ENCODE peak calls at places on chromosomes 2 and 18, in six cellular contexts. H is ELR; O is stimulated activated CD4-positive, alpha-beta T cell treated with anti-CD3 and anti-CD28 coated beads, TNF-alpha, amount 100 ng/mL, for 4 hours; I is SK-N-SH; K is fibroblast of lung; L is non-pigmented ciliary epithelial cell. X is an unnamed sample.

GRCh38 chr2:205929445-205930027 is 156.4 kb downstream of the INO80D start:
- DNase-seq in H (no peak), O (no peak), I (no peak), K (no peak), L (no peak), X (no peak)

GRCh38 chr18:79926715-79927596 is 24.5 kb downstream of the SLC66A2 start:
- DNase-seq in H (no peak), O (no peak), I (no peak), K (no peak), L (no peak), X (no peak)

GRCh38 chr2:163157411-163157810 is 318.8 kb upstream of the KCNH7 start:
- DNase-seq in H (peak), O (no peak), I (no peak), K (peak), L (peak), X (peak)

GRCh38 chr2:224904390-224904789 is 137.9 kb downstream of the DOCK10 start:
- DNase-seq in H (peak), O (no peak), I (no peak), K (peak), L (no peak), X (no peak)

GRCh38 chr2:176471949-176472348 is 202.7 kb downstream of the MTX2 start:
- DNase-seq in H (no peak), O (no peak), I (no peak), K (no peak), L (no peak), X (no peak)

GRCh38 chr2:226427538-226428307 is 371.9 kb downstream of the IRS1 start:
- DNase-seq in H (peak), O (no peak), I (peak), K (peak), L (peak), X (peak)

GRCh38 chr2:61647044-61647443 is 108.9 kb upstream of the XPO1 start:
- DNase-seq in H (peak), O (no peak), I (no peak), K (no peak), L (no peak), X (no peak)

GRCh38 chr2:240432820-240433801 is 2.4 kb upstream of the GPC1 start:
- DNase-seq in H (no peak), O (no peak), I (no peak), K (no peak), L (no peak), X (no peak)

GRCh38 chr2:39663187-39663930 is 2.4 kb upstream of the TMEM178A start:
- DNase-seq in H (peak), O (no peak), I (no peak), K (peak), L (no peak), X (no peak)

GRCh38 chr18:49613141-49613641 is 51.3 kb downstream of the LIPG start:
- DNase-seq in H (no peak), O (no peak), I (no peak), K (peak), L (no peak), X (peak)

X was measured in kidney epithelial cell.